ENCODE peak calls at places on chromosomes 3 and 15, in four cellular contexts. One of them, this sample, is unnamed.

GRCh38 chr15:98647026-98647773 is 1.1 kb upstream of the IGF1R start:
- DNase-seq in HepG2: peak
- DNase-seq in HCT116: peak
- DNase-seq in Panc1: peak
- DNase-seq in this sample: peak

GRCh38 chr3:72665701-72666443 is 182.4 kb downstream of the SHQ1 start:
- DNase-seq in HepG2: no peak
- DNase-seq in HCT116: no peak
- DNase-seq in Panc1: no peak
- DNase-seq in this sample: peak

GRCh38 chr3:138412821-138413531 is 21.4 kb upstream of the ESYT3 start:
- DNase-seq in HepG2: no peak
- DNase-seq in HCT116: no peak
- DNase-seq in Panc1: no peak
- DNase-seq in this sample: peak

GRCh38 chr3:179958759-179959158 is 78.0 kb downstream of the PEX5L start:
- DNase-seq in HepG2: no peak
- DNase-seq in HCT116: no peak
- DNase-seq in Panc1: no peak
- DNase-seq in this sample: no peak

GRCh38 chr3:18222686-18223085 is 202.5 kb downstream of the SATB1 start:
- DNase-seq in HepG2: no peak
- DNase-seq in HCT116: no peak
- DNase-seq in Panc1: no peak
- DNase-seq in this sample: no peak

GRCh38 chr3:98617841-98618240 is 24.4 kb upstream of the CPOX start:
- DNase-seq in HepG2: no peak
- DNase-seq in HCT116: no peak
- DNase-seq in Panc1: no peak
- DNase-seq in this sample: no peak

GRCh38 chr15:66400351-66400774 is 13.7 kb downstream of the MAP2K1 start:
- DNase-seq in HepG2: no peak
- DNase-seq in HCT116: no peak
- DNase-seq in Panc1: no peak
- DNase-seq in this sample: no peak

GRCh38 chr3:2578560-2578959 is 479.9 kb downstream of the CNTN4 start:
- DNase-seq in HepG2: no peak
- DNase-seq in HCT116: no peak
- DNase-seq in Panc1: no peak
- DNase-seq in this sample: no peak

GRCh38 chr3:114213669-114214541 is 23.5 kb downstream of the ZNF80 start:
- DNase-seq in HepG2: no peak
- DNase-seq in HCT116: no peak
- DNase-seq in Panc1: no peak
- DNase-seq in this sample: no peak

GRCh38 chr15:73727330-73728018 is 25.7 kb downstream of the INSYN1 start:
- DNase-seq in HepG2: no peak
- DNase-seq in HCT116: no peak
- DNase-seq in Panc1: no peak
- DNase-seq in this sample: no peak

DNA sequence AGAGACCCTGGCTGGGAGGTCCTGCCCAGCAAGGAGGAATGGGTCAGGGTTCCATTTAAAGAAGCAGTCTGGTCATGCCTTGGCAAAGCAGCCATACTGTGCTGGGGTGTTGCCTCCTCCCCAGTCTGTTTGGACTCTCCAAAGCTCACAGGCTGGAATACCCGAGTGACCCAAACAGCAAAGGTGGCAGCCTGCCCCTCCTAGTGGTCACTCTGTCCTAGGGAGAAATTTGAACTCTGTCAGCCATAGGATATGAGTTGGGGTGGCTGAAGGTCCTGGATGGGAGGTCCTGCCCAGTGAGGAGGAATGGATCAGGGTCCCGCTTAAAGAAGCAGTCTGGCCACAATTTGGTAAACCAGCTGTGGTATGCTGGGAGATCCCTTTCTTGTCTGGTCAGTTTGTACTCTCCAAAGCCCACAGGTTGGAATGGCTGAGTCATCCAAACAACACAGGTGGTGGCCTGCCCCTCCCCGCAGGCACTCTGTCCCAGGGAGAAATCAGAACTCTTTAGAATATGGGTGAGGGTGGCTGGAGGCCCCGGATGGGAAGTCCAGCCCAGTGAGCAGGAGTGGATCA is 45.0 kb downstream of the CCR1 start:
- DNase-seq in HepG2: peak
- DNase-seq in HCT116: peak
- DNase-seq in Panc1: no peak
- DNase-seq in this sample: no peak
- TF ChIP-seq TCF7L2 in HepG2: no peak
- TF ChIP-seq TCF7L2 in HCT116: peak
- TF ChIP-seq TCF7L2 in Panc1: no peak
- TF ChIP-seq TCF7L2 in this sample: no peak

GRCh38 chr3:183151716-183152385 is 10.7 kb downstream of the LAMP3 start:
- DNase-seq in HepG2: no peak
- DNase-seq in HCT116: no peak
- DNase-seq in Panc1: no peak
- DNase-seq in this sample: no peak

GRCh38 chr3:183149915-183150825 is 12.4 kb downstream of the LAMP3 start:
- DNase-seq in HepG2: no peak
- DNase-seq in HCT116: no peak
- DNase-seq in Panc1: no peak
- DNase-seq in this sample: no peak

GRCh38 chr3:183151086-183151485 is 11.4 kb downstream of the LAMP3 start:
- DNase-seq in HepG2: no peak
- DNase-seq in HCT116: no peak
- DNase-seq in Panc1: no peak
- DNase-seq in this sample: no peak

GRCh38 chr3:183144403-183144802 is 18.1 kb downstream of the LAMP3 start:
- DNase-seq in HepG2: no peak
- DNase-seq in HCT116: no peak
- DNase-seq in Panc1: no peak
- DNase-seq in this sample: no peak

GRCh38 chr3:183148056-183148455 is 14.5 kb downstream of the LAMP3 start:
- DNase-seq in HepG2: no peak
- DNase-seq in HCT116: no peak
- DNase-seq in Panc1: no peak
- DNase-seq in this sample: no peak
- TF ChIP-seq TCF7L2 in HepG2: no peak
- TF ChIP-seq TCF7L2 in HCT116: no peak
- TF ChIP-seq TCF7L2 in Panc1: no peak
- TF ChIP-seq TCF7L2 in this sample: no peak

GRCh38 chr3:52839892-52840545 is 5.2 kb upstream of the MUSTN1 start:
- DNase-seq in HepG2: no peak
- DNase-seq in HCT116: no peak
- DNase-seq in Panc1: no peak
- DNase-seq in this sample: no peak

GRCh38 chr3:52839268-52839575 is 4.4 kb upstream of the MUSTN1 start:
- DNase-seq in HepG2: no peak
- DNase-seq in HCT116: no peak
- DNase-seq in Panc1: no peak
- DNase-seq in this sample: no peak

GRCh38 chr3:52836471-52836845 is 1.6 kb upstream of the MUSTN1 start:
- DNase-seq in HepG2: no peak
- DNase-seq in HCT116: no peak
- DNase-seq in Panc1: no peak
- DNase-seq in this sample: no peak

GRCh38 chr3:52836991-52837390 is 2.2 kb upstream of the MUSTN1 start:
- DNase-seq in HepG2: no peak
- DNase-seq in HCT116: no peak
- DNase-seq in Panc1: no peak
- DNase-seq in this sample: no peak

GRCh38 chr3:52838561-52839267 is 3.9 kb upstream of the MUSTN1 start:
- DNase-seq in HepG2: no peak
- DNase-seq in HCT116: no peak
- DNase-seq in Panc1: no peak
- DNase-seq in this sample: no peak
- TF ChIP-seq TCF7L2 in HepG2: no peak
- TF ChIP-seq TCF7L2 in HCT116: no peak
- TF ChIP-seq TCF7L2 in Panc1: no peak
- TF ChIP-seq TCF7L2 in this sample: no peak

DNA sequence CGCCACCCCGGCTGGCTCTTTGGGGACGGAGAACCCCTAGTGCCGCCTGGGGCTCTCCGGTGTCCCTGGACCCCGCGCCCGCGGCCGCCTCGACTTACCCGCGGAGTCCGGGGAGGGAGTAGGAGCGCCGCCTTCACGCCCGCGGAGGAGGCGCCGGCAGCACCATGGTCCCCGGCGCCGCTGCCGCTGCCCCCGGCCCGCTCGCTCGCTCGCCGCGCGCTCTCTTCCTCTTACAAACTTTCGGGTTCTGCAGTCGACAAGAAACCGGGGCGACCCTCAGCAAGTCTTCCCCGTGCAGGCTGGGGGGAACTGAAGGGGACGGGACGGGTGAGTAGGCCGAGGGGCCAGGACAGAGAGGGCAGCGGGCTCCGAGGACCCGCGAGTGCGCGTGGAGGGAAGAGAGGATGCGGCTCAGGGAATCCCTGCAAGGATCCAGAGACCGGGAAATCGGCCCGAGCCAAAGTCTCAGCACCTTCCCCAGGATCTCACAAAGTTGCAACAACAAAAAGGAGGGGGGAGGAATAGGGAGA is 2.0 kb downstream of the FOXP1 start:
- DNase-seq in HepG2: no peak
- DNase-seq in HCT116: no peak
- DNase-seq in Panc1: no peak
- DNase-seq in this sample: peak
- TF ChIP-seq TCF7L2 in HepG2: no peak
- TF ChIP-seq TCF7L2 in HCT116: no peak
- TF ChIP-seq TCF7L2 in Panc1: no peak
- TF ChIP-seq TCF7L2 in this sample: no peak

GRCh38 chr3:150216041-150216811 is 191.9 kb upstream of the TSC22D2 start:
- DNase-seq in HepG2: no peak
- DNase-seq in HCT116: no peak
- DNase-seq in Panc1: no peak
- DNase-seq in this sample: no peak
- TF ChIP-seq TCF7L2 in HepG2: no peak
- TF ChIP-seq TCF7L2 in HCT116: no peak
- TF ChIP-seq TCF7L2 in Panc1: no peak
- TF ChIP-seq TCF7L2 in this sample: no peak